ENCODE peak calls at places on chromosomes 12 and 14, in ten cellular contexts. L is lower leg skin; I is GM19239; C is MV-4-11; X is NCI-H446 treated with DMSO at 0.1 percent for 48 hours; O is stimulated activated CD8-positive, alpha-beta memory T cell treated with anti-CD3 and anti-CD28 coated beads, Interleukin-7, amount 100 ng/mL, for 1 hour; U is stomach; W is stromal cell of bone marrow; Z is NCI-H1092 treated with DMSO at 0.1 percent for 48 hours; G is activated naive CD4-positive, alpha-beta T cell treated with anti-CD3 and anti-CD28 coated beads, Interleukin-2, amount 10 ng/mL, durations not matched to agents 7 days and 5 days. K is an unnamed sample.

GRCh38 chr12:77845831-77846230 is 15.1 kb downstream of the NAV3 start:
- DNase-seq in O (no peak), X (peak), L (no peak), Z (no peak), C (no peak), U (no peak), I (no peak), W (peak), G (no peak), K (no peak)

GRCh38 chr14:70358631-70359030 is 852 bp downstream of the COX16 start:
- DNase-seq in G (no peak), U (no peak), I (no peak), L (no peak), O (no peak), Z (no peak), C (no peak), X (no peak), W (peak), K (no peak)

GRCh38 chr12:130336723-130337475 is 788 bp upstream of the PIWIL1 start:
- DNase-seq in U (no peak), X (no peak), O (no peak), I (no peak), Z (no peak), L (no peak), W (no peak), G (no peak), C (no peak), K (no peak)

GRCh38 chr14:65117795-65118746 is 15.8 kb upstream of the MAX start:
- DNase-seq in O (no peak), G (no peak), Z (no peak), L (no peak), C (no peak), U (no peak), W (no peak), X (no peak), I (no peak), K (no peak)

GRCh38 chr12:52032797-52033505 is 18.3 kb upstream of the NR4A1 start:
- DNase-seq in Z (peak), O (peak), C (peak), G (peak), I (peak), W (peak), X (peak), L (peak), U (peak), K (peak)

GRCh38 chr12:48999371-49000131 is at the start of gene DDN:
- DNase-seq in W (no peak), X (peak), I (no peak), Z (no peak), U (peak), C (peak), G (peak), L (no peak), O (no peak), K (peak)

GRCh38 chr12:23899434-23899833 is 50.0 kb downstream of the SOX5 start:
- DNase-seq in C (peak), L (no peak), O (no peak), U (no peak), W (no peak), I (no peak), G (no peak), X (no peak), Z (no peak), K (no peak)

GRCh38 chr14:95695913-95696312 is 9.7 kb downstream of the TCL1B start:
- DNase-seq in C (no peak), W (no peak), I (no peak), G (no peak), L (no peak), Z (no peak), X (no peak), U (no peak), O (no peak), K (no peak)

GRCh38 chr14:101877766-101878165 is 86.6 kb upstream of the DYNC1H1 start:
- DNase-seq in C (peak), I (no peak), G (no peak), O (no peak), W (no peak), X (no peak), U (no peak), Z (no peak), L (no peak), K (no peak)

GRCh38 chr14:25118671-25119070 is 68.7 kb upstream of the STXBP6 start:
- DNase-seq in C (no peak), Z (no peak), G (no peak), X (no peak), I (no peak), O (no peak), L (no peak), U (no peak), W (no peak), K (no peak)

GRCh38 chr12:30909721-30910350 is 16.7 kb upstream of the TSPAN11 start:
- DNase-seq in Z (no peak), O (no peak), U (no peak), I (no peak), C (no peak), L (no peak), G (no peak), X (no peak), W (peak), K (no peak)

GRCh38 chr12:100248886-100249285 is 18.0 kb downstream of the DEPDC4 start:
- DNase-seq in U (no peak), C (no peak), X (no peak), L (no peak), O (no peak), I (no peak), Z (no peak), G (no peak), W (no peak), K (no peak)

GRCh38 chr14:100144996-100145646 is 14.3 kb downstream of the DEGS2 start:
- DNase-seq in Z (no peak), L (no peak), X (no peak), I (no peak), G (no peak), C (no peak), U (peak), W (no peak), O (no peak), K (no peak)

GRCh38 chr12:78562358-78563205 is 302.0 kb upstream of the SYT1 start:
- DNase-seq in O (no peak), C (no peak), I (no peak), W (peak), X (peak), L (no peak), G (no peak), Z (peak), U (no peak), K (no peak)

GRCh38 chr12:108859923-108860291 is 2.5 kb upstream of the SSH1 start:
- DNase-seq in Z (no peak), G (no peak), I (no peak), O (no peak), L (no peak), U (no peak), X (no peak), C (no peak), W (no peak), K (no peak)

K was measured in activated CD4-positive, alpha-beta T cell treated with anti-CD3 and anti-CD28 coated beads, Interleukin-2, amount 10 ng/mL, durations not matched to agents 24 days and 14 days.